ENCODE peak calls at places on chromosomes 5 and 9, in five cellular contexts. E, J, T, X and Z are unnamed samples.
A peak's percentile ranks its signal among the peaks of the same experiment; 100 is the strongest.

GRCh38 chr5:662751-663435 is 30.3 kb downstream of the TPPP start:
- DNase-seq in E (no peak), X (no peak), J (no peak), T (no peak), Z (no peak)

GRCh38 chr9:99140685-99141314 is 35.9 kb downstream of the TGFBR1 start:
- DNase-seq in E (peak; percentile 55), T (peak; percentile 29), X (no peak), J (peak; percentile 67), Z (no peak)

GRCh38 chr5:32144637-32145207 is 29.4 kb downstream of the GOLPH3 start:
- DNase-seq in E (no peak), T (no peak), J (no peak), X (no peak), Z (no peak)

GRCh38 chr5:181167814-181168488 is 20.6 kb downstream of the OR2V2 start:
- DNase-seq in J (no peak), E (no peak), T (no peak), X (no peak), Z (no peak)

GRCh38 chr5:179229331-179229761 is 115.9 kb downstream of the ADAMTS2 start:
- DNase-seq in J (no peak), E (no peak), T (peak; percentile 5), X (no peak), Z (no peak)

GRCh38 chr5:160312139-160312959 is at the start of gene CCNJL:
- DNase-seq in X (no peak), J (peak; percentile 44), T (peak; percentile 57), E (peak; percentile 55), Z (no peak)

GRCh38 chr9:114906922-114907571 is 23.3 kb downstream of the TNFSF8 start:
- DNase-seq in X (no peak), E (peak; percentile 52), J (peak; percentile 61), T (no peak), Z (no peak)

GRCh38 chr9:83425240-83425639 is 113.0 kb downstream of the FRMD3 start:
- DNase-seq in J (no peak), X (no peak), T (no peak), E (no peak), Z (no peak)

GRCh38 chr5:58980890-58981289 is 398.0 kb downstream of the RAB3C start:
- DNase-seq in E (no peak), T (no peak), J (no peak), X (no peak), Z (no peak)

GRCh38 chr5:66818304-66818934 is 222.2 kb downstream of the MAST4 start:
- DNase-seq in E (no peak), T (no peak), J (no peak), X (no peak), Z (no peak)

GRCh38 chr5:140165101-140165920 is 9.7 kb upstream of the CYSTM1 start:
- DNase-seq in T (peak; percentile 80), E (no peak), X (no peak), J (no peak), Z (no peak)

GRCh38 chr5:56366986-56367385 is 133.9 kb upstream of the ANKRD55 start:
- DNase-seq in E (no peak), J (no peak), T (no peak), X (no peak), Z (no peak)

GRCh38 chr9:84575705-84576104 is 93.8 kb upstream of the NTRK2 start:
- DNase-seq in J (no peak), E (no peak), X (no peak), T (no peak), Z (no peak)
- H3K4me3 ChIP-seq in J (no peak overlapping the region), E (no peak overlapping the region), X (no peak overlapping the region), T (no peak overlapping the region), Z (no peak overlapping the region)

GRCh38 chr5:94111209-94112004 is 370.0 kb upstream of the POU5F2 start:
- DNase-seq in J (peak; percentile 95), X (peak; percentile 86), T (peak; percentile 96), E (peak; percentile 98), Z (peak; percentile 92)
- TF ChIP-seq CTCF in J (peak; percentile 22), X (peak; percentile 41), T (peak; percentile 49), E (peak; percentile 23), Z (peak; percentile 20)

DNA sequence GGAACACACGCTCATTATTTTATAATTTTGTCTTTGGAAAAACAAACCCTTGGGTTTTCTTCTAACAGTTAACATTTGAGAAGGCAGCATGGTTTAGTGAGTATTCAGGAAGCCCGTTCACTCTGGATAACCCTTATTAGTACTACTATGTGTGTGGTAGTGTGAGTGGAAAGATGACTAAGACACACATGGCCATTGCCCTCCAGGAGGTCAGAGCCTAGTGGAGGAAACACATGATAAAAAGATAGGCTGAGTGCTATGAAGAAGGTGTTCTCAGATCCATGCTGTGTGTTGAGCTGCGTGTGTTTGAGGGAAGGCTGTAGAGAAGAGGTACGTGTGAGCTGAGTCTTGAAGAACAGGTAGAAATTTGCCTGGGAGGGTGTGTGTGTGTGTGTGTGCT is 8.4 kb downstream of the C5orf47 start:
- DNase-seq in J (no peak), T (no peak), E (no peak), X (no peak), Z (no peak)
- H3K4me3 ChIP-seq in J (no peak overlapping the region), T (no peak overlapping the region), E (no peak overlapping the region), X (no peak overlapping the region), Z (no peak overlapping the region)

GRCh38 chr9:120846251-120846869 is 3.6 kb upstream of the PSMD5 start:
- DNase-seq in T (no peak), X (no peak), E (no peak), J (no peak), Z (no peak)

GRCh38 chr9:120845255-120845654 is 2.5 kb upstream of the PSMD5 start:
- DNase-seq in X (no peak), E (no peak), J (peak; percentile 52), T (no peak), Z (no peak)

GRCh38 chr9:120839146-120839545 is 3.6 kb downstream of the PSMD5 start:
- DNase-seq in X (no peak), E (peak; percentile 40), T (no peak), J (peak; percentile 44), Z (peak; percentile 46)

GRCh38 chr9:120841930-120842684 is 615 bp downstream of the PSMD5 start:
- DNase-seq in X (no peak), E (peak; percentile 22), J (peak; percentile 5), T (peak; percentile 16), Z (no peak)

DNA sequence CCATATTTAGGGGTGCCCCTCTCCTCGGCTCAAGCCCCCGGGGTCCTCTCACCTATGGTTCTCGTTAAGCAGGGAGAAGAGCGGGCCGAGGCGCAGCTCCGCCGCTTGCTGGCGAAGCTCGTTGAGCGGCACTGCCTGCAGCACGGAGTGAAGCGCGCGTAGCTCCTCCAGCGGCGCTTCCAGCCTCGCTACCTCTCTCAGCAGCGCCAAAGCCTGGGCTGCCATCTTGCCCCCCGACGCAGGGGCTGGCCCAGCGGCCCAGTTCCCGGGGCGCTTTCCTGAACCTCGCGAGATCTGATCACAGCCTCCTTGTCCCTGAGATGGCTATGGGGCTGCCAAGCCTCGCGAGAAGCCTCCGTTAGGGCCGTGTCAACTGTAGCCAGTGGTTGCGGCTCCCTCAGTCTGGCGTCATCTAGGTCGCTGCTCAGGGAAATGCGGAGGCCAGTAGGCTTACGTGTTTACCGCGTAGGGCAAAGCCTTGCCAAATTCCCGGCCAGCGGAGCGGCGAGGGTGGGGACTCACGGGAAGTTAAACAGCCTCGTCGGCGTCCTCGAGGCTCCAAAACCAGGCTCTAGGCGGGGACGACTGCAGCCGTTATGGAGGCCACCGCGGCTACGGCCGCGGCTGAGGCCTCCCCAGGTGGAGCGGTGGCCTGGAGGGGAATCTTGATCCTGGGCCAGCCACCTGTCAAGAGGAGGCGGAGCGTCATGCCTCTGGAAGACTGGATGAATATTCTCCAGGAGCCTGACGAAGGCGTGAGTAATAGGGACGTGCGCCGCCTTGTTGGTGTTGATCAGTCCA is at the start of gene PSMD5:
- DNase-seq in J (peak; percentile 100), X (peak; percentile 96), E (peak; percentile 100), T (peak; percentile 98), Z (peak; percentile 94)
- TF ChIP-seq CTCF in J (peak; percentile 3), X (no peak), E (no peak), T (peak; percentile 25), Z (no peak)

DNA sequence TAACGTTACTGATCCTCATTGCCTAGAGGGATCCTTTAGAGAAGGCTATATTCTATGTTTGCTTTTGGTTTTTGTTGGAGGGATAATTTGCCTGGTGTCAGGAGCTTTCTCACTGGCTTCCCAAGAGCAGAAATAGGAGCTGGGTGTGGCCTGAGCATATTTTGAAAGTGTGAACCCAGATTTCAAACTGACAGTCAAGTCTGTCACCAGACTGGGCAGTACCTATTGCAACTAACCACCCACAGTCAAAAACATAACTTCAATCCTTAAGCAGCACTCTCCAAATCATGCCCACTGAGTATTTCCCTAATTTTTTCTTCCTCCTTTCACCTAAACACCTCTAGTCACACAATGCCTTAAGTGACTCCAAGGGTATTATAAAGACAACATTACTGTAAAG is 278.4 kb downstream of the EBF1 start:
- DNase-seq in E (no peak), X (no peak), J (no peak), T (no peak), Z (no peak)
- H3K4me3 ChIP-seq in E (no peak overlapping the region), X (no peak overlapping the region), J (no peak overlapping the region), T (no peak overlapping the region), Z (no peak overlapping the region)

DNA sequence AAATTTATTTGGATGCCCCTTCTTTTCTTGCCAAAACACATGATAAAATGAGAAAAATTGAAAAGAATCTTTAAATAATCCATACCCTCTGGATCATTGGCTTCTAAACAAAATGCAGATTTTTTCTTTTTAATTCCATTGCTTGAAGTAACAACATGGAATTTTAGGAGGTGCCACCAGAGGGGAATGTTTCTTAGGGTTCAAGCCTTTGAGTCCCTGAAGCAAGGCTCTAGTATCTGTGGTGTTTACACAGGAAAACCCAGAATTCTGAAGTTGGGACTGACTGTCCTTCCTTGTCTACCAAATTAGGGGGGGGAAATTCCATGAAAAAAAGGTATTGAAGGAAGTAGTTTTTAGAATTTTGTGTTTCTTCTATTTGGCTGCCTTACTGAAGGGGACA is 69.4 kb downstream of the LMNB1 start:
- DNase-seq in X (no peak), E (peak; percentile 35), T (no peak), J (peak; percentile 38), Z (no peak)
- TF ChIP-seq CTCF in X (peak; percentile 41), E (no peak), T (no peak), J (peak; percentile 42), Z (no peak)

GRCh38 chr5:129096382-129096991 is 1.9 kb downstream of the ISOC1 start:
- DNase-seq in X (no peak), T (no peak), J (no peak), E (no peak), Z (no peak)

GRCh38 chr5:129097498-129098296 is 3.1 kb downstream of the ISOC1 start:
- DNase-seq in J (no peak), X (no peak), T (no peak), E (no peak), Z (no peak)

GRCh38 chr5:129101794-129102193 is 7.2 kb downstream of the ISOC1 start:
- DNase-seq in J (no peak), T (no peak), X (no peak), E (no peak), Z (no peak)

GRCh38 chr5:129099184-129099570 is 4.6 kb downstream of the ISOC1 start:
- DNase-seq in X (no peak), E (no peak), T (no peak), J (peak; percentile 8), Z (no peak)

GRCh38 chr5:129098488-129099183 is 4.1 kb downstream of the ISOC1 start:
- DNase-seq in E (no peak), J (no peak), X (no peak), T (no peak), Z (no peak)
- H3K4me3 ChIP-seq in E (no peak overlapping the region), J (no peak overlapping the region), X (no peak overlapping the region), T (no peak overlapping the region), Z (no peak overlapping the region)